ENCODE peak calls at places on chromosomes 5 and 9, in six cellular contexts. N is tibial artery, Y is esophagus squamous epithelium, E is PC-3, O is fibroblast of mammary gland, M is uterus. S is an unnamed sample.

GRCh38 chr5:79990205-79990597 is 861 bp downstream of the MTX3 start:
- DNase-seq in N (no peak), Y (no peak), E (peak), O (peak), M (no peak), S (no peak)

GRCh38 chr5:77209495-77210090 is 887 bp upstream of the PDE8B start:
- DNase-seq in N (no peak), Y (no peak), E (no peak), O (no peak), M (no peak), S (no peak)

GRCh38 chr9:98923724-98924123 is 20.0 kb upstream of the COL15A1 start:
- DNase-seq in N (no peak), Y (no peak), E (no peak), O (no peak), M (no peak), S (no peak)

GRCh38 chr9:125649826-125650225 is 57.2 kb downstream of the MAPKAP1 start:
- DNase-seq in N (no peak), Y (no peak), E (no peak), O (no peak), M (no peak), S (no peak)

GRCh38 chr5:141051526-141051876 is 327 bp downstream of the PCDHB1 start:
- DNase-seq in N (no peak), Y (no peak), E (peak), O (no peak), M (no peak), S (no peak)

GRCh38 chr9:97985058-97985861 is 2.1 kb downstream of the ANP32B start:
- DNase-seq in N (peak), Y (no peak), E (peak), O (peak), M (no peak), S (no peak)

GRCh38 chr9:26229324-26230054 is 551.2 kb upstream of the TUSC1 start:
- DNase-seq in N (no peak), Y (no peak), E (no peak), O (no peak), M (no peak), S (no peak)

GRCh38 chr5:23446436-23446835 is 61.0 kb upstream of the PRDM9 start:
- DNase-seq in N (no peak), Y (no peak), E (peak), O (peak), M (no peak), S (no peak)

GRCh38 chr5:174910245-174910737 is 185.9 kb downstream of the MSX2 start:
- DNase-seq in N (peak), Y (no peak), E (peak), O (peak), M (peak), S (no peak)

GRCh38 chr9:32550609-32551490 is 1.3 kb upstream of the SMIM27 start:
- DNase-seq in N (peak), Y (peak), E (peak), O (peak), M (peak), S (peak)

GRCh38 chr9:32554107-32554506 is 1.7 kb upstream of the TOPORS start:
- DNase-seq in N (no peak), Y (no peak), E (no peak), O (peak), M (no peak), S (no peak)

GRCh38 chr9:32551491-32552049 is 557 bp upstream of the SMIM27 start:
- DNase-seq in N (peak), Y (no peak), E (peak), O (peak), M (peak), S (no peak)

GRCh38 chr9:32552172-32552872 is at the start of the genes SMIM27 and TOPORS:
- DNase-seq in N (peak), Y (peak), E (peak), O (peak), M (peak), S (peak)

DNA sequence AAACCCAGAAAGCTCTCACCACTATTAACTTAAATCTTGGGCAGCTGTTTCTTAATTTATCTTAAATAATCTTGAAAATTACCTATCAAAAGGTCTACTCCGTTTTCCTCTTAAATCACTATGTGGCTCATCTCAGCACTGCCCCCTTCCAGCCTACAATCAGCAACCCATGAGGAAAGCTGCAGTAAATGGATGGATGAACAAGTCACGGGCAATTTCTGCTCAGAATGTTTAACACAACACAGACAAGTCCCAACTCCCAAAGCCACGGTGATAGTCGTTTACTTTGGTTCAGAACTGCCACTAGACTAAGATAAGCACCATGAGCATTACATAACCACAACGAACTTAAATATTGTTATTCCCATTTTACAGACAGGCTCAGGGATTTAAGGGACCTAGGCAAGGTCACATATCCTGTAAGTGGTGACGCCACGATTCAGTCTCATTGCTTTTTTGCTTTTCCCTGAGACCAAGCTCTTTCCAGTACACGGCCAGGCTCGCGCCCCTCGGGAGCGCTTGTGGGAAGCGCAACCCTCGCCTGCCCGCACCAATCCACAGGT is 2.0 kb upstream of the SMIM27 start:
- DNase-seq in N (no peak), Y (no peak), E (no peak), O (peak), M (no peak), S (peak)
- TF ChIP-seq CTCF in N (no peak), Y (no peak), E (no peak), O (no peak), M (no peak), S (no peak)

GRCh38 chr5:96901384-96901783 is 25.1 kb downstream of the ERAP2 start:
- DNase-seq in N (no peak), Y (no peak), E (no peak), O (no peak), M (no peak), S (no peak)
- TF ChIP-seq CTCF in N (no peak), Y (no peak), E (peak), O (no peak), M (no peak), S (peak)

DNA sequence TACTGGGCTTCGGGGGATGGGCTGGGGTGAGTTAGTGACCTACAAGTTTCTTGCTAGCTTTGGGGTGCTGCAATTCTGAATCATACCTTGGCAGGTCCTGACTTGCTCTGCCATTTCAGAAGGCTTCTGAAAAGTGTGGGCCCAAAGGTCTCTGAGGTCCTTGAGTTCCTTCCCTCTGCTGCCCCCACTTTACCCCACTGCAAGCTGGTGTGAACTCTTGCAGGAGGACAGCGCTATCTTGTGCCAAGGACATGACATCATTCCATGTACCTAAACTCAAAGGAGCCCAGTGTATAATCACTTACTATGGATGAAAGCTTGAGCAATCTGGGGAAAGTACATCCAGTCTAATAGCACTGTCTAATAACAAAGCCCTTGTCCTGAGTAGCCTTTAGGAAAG is 157.4 kb downstream of the RMI1 start:
- DNase-seq in N (no peak), Y (no peak), E (no peak), O (peak), M (no peak), S (no peak)
- TF ChIP-seq CTCF in N (no peak), Y (no peak), E (no peak), O (no peak), M (no peak), S (no peak)

DNA sequence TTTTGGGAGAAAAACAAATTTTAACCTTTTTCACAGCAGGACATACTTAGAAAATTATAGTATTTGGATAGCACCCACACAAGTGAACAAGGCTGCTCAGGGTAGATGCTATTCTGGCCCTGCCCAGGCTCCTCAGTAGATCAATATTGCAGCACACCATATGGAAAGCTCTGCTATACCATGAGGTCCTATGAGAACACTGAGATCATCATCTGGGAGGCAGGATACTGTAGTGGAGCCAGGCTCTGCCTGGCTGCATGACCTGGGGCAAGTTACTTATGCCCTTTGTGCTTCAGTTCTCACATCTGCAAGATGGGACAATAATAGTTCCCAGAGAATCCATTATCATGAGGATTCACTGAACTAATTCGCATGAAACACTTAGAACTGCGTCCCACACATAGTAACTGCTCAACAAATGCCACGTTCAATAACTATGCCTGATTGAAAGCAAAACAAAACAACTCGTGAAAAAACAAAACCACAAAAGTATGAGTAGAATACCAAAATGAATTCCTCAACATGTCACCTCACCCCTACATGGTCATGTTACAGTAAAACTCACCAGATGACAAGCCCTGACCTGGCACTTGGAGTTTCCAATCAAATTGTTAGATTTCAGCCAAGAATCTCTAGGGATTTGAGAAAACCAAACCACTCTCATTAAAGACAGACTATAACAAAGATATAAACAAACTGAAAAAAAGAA is 31.9 kb downstream of the ARSB start:
- DNase-seq in N (no peak), Y (no peak), E (no peak), O (peak), M (no peak), S (peak)
- TF ChIP-seq CTCF in N (no peak), Y (no peak), E (no peak), O (no peak), M (no peak), S (no peak)

GRCh38 chr9:133396952-133397351 is 20.8 kb downstream of the STKLD1 start:
- DNase-seq in N (no peak), Y (no peak), E (peak), O (peak), M (no peak), S (no peak)
- TF ChIP-seq CTCF in N (no peak), Y (no peak), E (peak), O (peak), M (no peak), S (peak)

DNA sequence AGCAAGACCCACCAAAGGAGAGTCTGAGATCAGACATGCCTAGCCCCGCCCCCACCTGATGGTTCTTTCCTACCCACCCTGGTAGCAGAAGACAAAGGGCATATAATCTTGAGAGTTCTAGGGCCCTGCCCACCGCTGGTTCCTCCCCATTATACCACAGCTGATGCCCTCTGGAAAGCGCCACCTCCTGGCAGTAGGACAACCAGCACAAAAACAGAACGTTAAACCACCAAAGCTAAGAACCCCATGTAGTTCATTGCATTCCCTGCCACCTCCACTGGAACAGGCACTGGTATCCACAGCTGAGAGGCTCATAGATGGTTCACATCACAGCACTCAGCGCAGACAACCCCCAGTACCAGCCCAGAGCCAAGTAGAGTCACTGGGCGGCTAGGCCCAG is 81.2 kb upstream of the TRPC7 start:
- DNase-seq in N (no peak), Y (no peak), E (no peak), O (no peak), M (no peak), S (no peak)
- TF ChIP-seq CTCF in N (no peak), Y (no peak), E (peak), O (no peak), M (no peak), S (no peak)

DNA sequence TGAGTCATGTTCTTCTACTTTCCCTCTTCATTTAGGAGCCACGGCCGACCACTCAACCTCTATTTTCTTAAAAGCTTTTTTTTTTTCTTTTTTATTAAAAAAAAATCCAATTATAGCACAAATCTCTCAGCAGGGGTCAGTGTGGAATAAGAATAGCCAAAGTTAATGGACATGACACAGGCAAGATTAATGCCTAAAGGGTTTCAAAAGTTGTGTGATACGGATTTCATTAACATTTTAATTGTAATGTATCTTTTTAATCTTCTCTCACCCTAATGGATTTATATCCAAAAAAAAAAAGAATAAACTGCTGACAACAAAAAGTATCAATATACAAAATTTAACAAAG is 5.4 kb downstream of the NACC2 start:
- DNase-seq in N (no peak), Y (no peak), E (peak), O (peak), M (no peak), S (peak)
- TF ChIP-seq CTCF in N (peak), Y (no peak), E (peak), O (peak), M (peak), S (peak)

GRCh38 chr9:129437626-129438323 is 183.1 kb downstream of the C9orf50 start:
- DNase-seq in N (no peak), Y (no peak), E (no peak), O (no peak), M (no peak), S (no peak)
- TF ChIP-seq CTCF in N (no peak), Y (no peak), E (no peak), O (no peak), M (no peak), S (no peak)